ENCODE peak calls at places on chromosomes 12 and 14, in nine cellular contexts. One of them, this sample, is unnamed.

GRCh38 chr12:116222358-116222757 is 55.1 kb downstream of the MED13L start:
- DNase-seq in iPS DF 6.9: no peak
- DNase-seq in RWPE2: peak; percentile 66
- DNase-seq in fibroblast of gingiva: peak; percentile 93
- DNase-seq in RKO: peak; percentile 52
- DNase-seq in occipital lobe: no peak
- DNase-seq in activated CD4-positive, alpha-beta T cell treated with anti-CD3 and anti-CD28 coated beads, Interleukin-2, amount 10 ng/mL, durations not matched to agents 7 days and 5 days: no peak
- DNase-seq in activated B cell treated with CpG ODN at 0.5 μM for 24 hours: no peak
- DNase-seq in amniotic stem cell: peak; percentile 40
- DNase-seq in this sample: no peak

GRCh38 chr14:50520947-50521815 is 11.2 kb downstream of the MAP4K5 start:
- DNase-seq in iPS DF 6.9: no peak
- DNase-seq in RWPE2: no peak
- DNase-seq in fibroblast of gingiva: peak; percentile 64
- DNase-seq in RKO: peak; percentile 84
- DNase-seq in occipital lobe: no peak
- DNase-seq in activated CD4-positive, alpha-beta T cell treated with anti-CD3 and anti-CD28 coated beads, Interleukin-2, amount 10 ng/mL, durations not matched to agents 7 days and 5 days: peak; percentile 32
- DNase-seq in activated B cell treated with CpG ODN at 0.5 μM for 24 hours: no peak
- DNase-seq in amniotic stem cell: peak; percentile 65
- DNase-seq in this sample: no peak

GRCh38 chr12:64145226-64145625 is 76.9 kb downstream of the KICS2 start:
- DNase-seq in iPS DF 6.9: no peak
- DNase-seq in RWPE2: no peak
- DNase-seq in fibroblast of gingiva: no peak
- DNase-seq in RKO: no peak
- DNase-seq in occipital lobe: no peak
- DNase-seq in activated CD4-positive, alpha-beta T cell treated with anti-CD3 and anti-CD28 coated beads, Interleukin-2, amount 10 ng/mL, durations not matched to agents 7 days and 5 days: no peak
- DNase-seq in activated B cell treated with CpG ODN at 0.5 μM for 24 hours: no peak
- DNase-seq in amniotic stem cell: no peak
- DNase-seq in this sample: no peak

GRCh38 chr12:80242341-80242740 is 143.0 kb downstream of the OTOGL start:
- DNase-seq in iPS DF 6.9: no peak
- DNase-seq in RWPE2: no peak
- DNase-seq in fibroblast of gingiva: no peak
- DNase-seq in RKO: no peak
- DNase-seq in occipital lobe: no peak
- DNase-seq in activated CD4-positive, alpha-beta T cell treated with anti-CD3 and anti-CD28 coated beads, Interleukin-2, amount 10 ng/mL, durations not matched to agents 7 days and 5 days: no peak
- DNase-seq in activated B cell treated with CpG ODN at 0.5 μM for 24 hours: no peak
- DNase-seq in amniotic stem cell: no peak
- DNase-seq in this sample: no peak

GRCh38 chr12:27969011-27969900 is 3.3 kb downstream of the PTHLH start:
- DNase-seq in iPS DF 6.9: no peak
- DNase-seq in RWPE2: no peak
- DNase-seq in fibroblast of gingiva: no peak
- DNase-seq in RKO: no peak
- DNase-seq in occipital lobe: peak; percentile 17
- DNase-seq in activated CD4-positive, alpha-beta T cell treated with anti-CD3 and anti-CD28 coated beads, Interleukin-2, amount 10 ng/mL, durations not matched to agents 7 days and 5 days: no peak
- DNase-seq in activated B cell treated with CpG ODN at 0.5 μM for 24 hours: no peak
- DNase-seq in amniotic stem cell: no peak
- DNase-seq in this sample: peak; percentile 36

GRCh38 chr14:100138955-100139354 is 20.5 kb downstream of the DEGS2 start:
- DNase-seq in iPS DF 6.9: no peak
- DNase-seq in RWPE2: no peak
- DNase-seq in fibroblast of gingiva: no peak
- DNase-seq in RKO: no peak
- DNase-seq in occipital lobe: no peak
- DNase-seq in activated CD4-positive, alpha-beta T cell treated with anti-CD3 and anti-CD28 coated beads, Interleukin-2, amount 10 ng/mL, durations not matched to agents 7 days and 5 days: no peak
- DNase-seq in activated B cell treated with CpG ODN at 0.5 μM for 24 hours: no peak
- DNase-seq in amniotic stem cell: no peak
- DNase-seq in this sample: no peak

GRCh38 chr14:94041551-94042346 is 15.6 kb downstream of the OTUB2 start:
- DNase-seq in iPS DF 6.9: no peak
- DNase-seq in RWPE2: no peak
- DNase-seq in fibroblast of gingiva: peak; percentile 91
- DNase-seq in RKO: no peak
- DNase-seq in occipital lobe: no peak
- DNase-seq in activated CD4-positive, alpha-beta T cell treated with anti-CD3 and anti-CD28 coated beads, Interleukin-2, amount 10 ng/mL, durations not matched to agents 7 days and 5 days: no peak
- DNase-seq in activated B cell treated with CpG ODN at 0.5 μM for 24 hours: no peak
- DNase-seq in amniotic stem cell: no peak
- DNase-seq in this sample: no peak

GRCh38 chr14:27338012-27338411 is 740.2 kb upstream of the NOVA1 start:
- DNase-seq in iPS DF 6.9: no peak
- DNase-seq in RWPE2: no peak
- DNase-seq in fibroblast of gingiva: no peak
- DNase-seq in RKO: no peak
- DNase-seq in occipital lobe: no peak
- DNase-seq in activated CD4-positive, alpha-beta T cell treated with anti-CD3 and anti-CD28 coated beads, Interleukin-2, amount 10 ng/mL, durations not matched to agents 7 days and 5 days: no peak
- DNase-seq in activated B cell treated with CpG ODN at 0.5 μM for 24 hours: no peak
- DNase-seq in amniotic stem cell: no peak
- DNase-seq in this sample: no peak

GRCh38 chr14:104138891-104139459 is 588 bp downstream of the KIF26A start:
- DNase-seq in iPS DF 6.9: no peak
- DNase-seq in RWPE2: peak; percentile 70
- DNase-seq in fibroblast of gingiva: no peak
- DNase-seq in RKO: no peak
- DNase-seq in occipital lobe: no peak
- DNase-seq in activated CD4-positive, alpha-beta T cell treated with anti-CD3 and anti-CD28 coated beads, Interleukin-2, amount 10 ng/mL, durations not matched to agents 7 days and 5 days: no peak
- DNase-seq in activated B cell treated with CpG ODN at 0.5 μM for 24 hours: no peak
- DNase-seq in amniotic stem cell: no peak
- DNase-seq in this sample: peak; percentile 28

GRCh38 chr12:91377456-91377855 is 194.8 kb upstream of the DCN start:
- DNase-seq in iPS DF 6.9: no peak
- DNase-seq in RWPE2: no peak
- DNase-seq in fibroblast of gingiva: no peak
- DNase-seq in RKO: no peak
- DNase-seq in occipital lobe: no peak
- DNase-seq in activated CD4-positive, alpha-beta T cell treated with anti-CD3 and anti-CD28 coated beads, Interleukin-2, amount 10 ng/mL, durations not matched to agents 7 days and 5 days: no peak
- DNase-seq in activated B cell treated with CpG ODN at 0.5 μM for 24 hours: no peak
- DNase-seq in amniotic stem cell: no peak
- DNase-seq in this sample: no peak

GRCh38 chr12:93978553-93978952 is 169.8 kb upstream of the PLXNC1 start:
- DNase-seq in iPS DF 6.9: no peak
- DNase-seq in RWPE2: no peak
- DNase-seq in fibroblast of gingiva: peak; percentile 93
- DNase-seq in RKO: no peak
- DNase-seq in occipital lobe: no peak
- DNase-seq in activated CD4-positive, alpha-beta T cell treated with anti-CD3 and anti-CD28 coated beads, Interleukin-2, amount 10 ng/mL, durations not matched to agents 7 days and 5 days: no peak
- DNase-seq in activated B cell treated with CpG ODN at 0.5 μM for 24 hours: no peak
- DNase-seq in amniotic stem cell: no peak
- DNase-seq in this sample: no peak

GRCh38 chr12:67727652-67728295 is 79.2 kb downstream of the DYRK2 start:
- DNase-seq in iPS DF 6.9: no peak
- DNase-seq in RWPE2: no peak
- DNase-seq in fibroblast of gingiva: no peak
- DNase-seq in RKO: no peak
- DNase-seq in occipital lobe: no peak
- DNase-seq in activated CD4-positive, alpha-beta T cell treated with anti-CD3 and anti-CD28 coated beads, Interleukin-2, amount 10 ng/mL, durations not matched to agents 7 days and 5 days: no peak
- DNase-seq in activated B cell treated with CpG ODN at 0.5 μM for 24 hours: no peak
- DNase-seq in amniotic stem cell: no peak
- DNase-seq in this sample: no peak

GRCh38 chr12:77947326-77947725 is 116.6 kb downstream of the NAV3 start:
- DNase-seq in iPS DF 6.9: no peak
- DNase-seq in RWPE2: no peak
- DNase-seq in fibroblast of gingiva: peak; percentile 39
- DNase-seq in RKO: peak; percentile 82
- DNase-seq in occipital lobe: no peak
- DNase-seq in activated CD4-positive, alpha-beta T cell treated with anti-CD3 and anti-CD28 coated beads, Interleukin-2, amount 10 ng/mL, durations not matched to agents 7 days and 5 days: no peak
- DNase-seq in activated B cell treated with CpG ODN at 0.5 μM for 24 hours: no peak
- DNase-seq in amniotic stem cell: peak; percentile 41
- DNase-seq in this sample: no peak

GRCh38 chr12:62903151-62903550 is 31.8 kb downstream of the PPM1H start:
- DNase-seq in iPS DF 6.9: no peak
- DNase-seq in RWPE2: no peak
- DNase-seq in fibroblast of gingiva: no peak
- DNase-seq in RKO: no peak
- DNase-seq in occipital lobe: peak; percentile 13
- DNase-seq in activated CD4-positive, alpha-beta T cell treated with anti-CD3 and anti-CD28 coated beads, Interleukin-2, amount 10 ng/mL, durations not matched to agents 7 days and 5 days: no peak
- DNase-seq in activated B cell treated with CpG ODN at 0.5 μM for 24 hours: no peak
- DNase-seq in amniotic stem cell: no peak
- DNase-seq in this sample: no peak

GRCh38 chr12:31234955-31235867 is 90.7 kb downstream of the SINHCAF start:
- DNase-seq in iPS DF 6.9: no peak
- DNase-seq in RWPE2: no peak
- DNase-seq in fibroblast of gingiva: peak; percentile 41
- DNase-seq in RKO: peak; percentile 43
- DNase-seq in occipital lobe: no peak
- DNase-seq in activated CD4-positive, alpha-beta T cell treated with anti-CD3 and anti-CD28 coated beads, Interleukin-2, amount 10 ng/mL, durations not matched to agents 7 days and 5 days: no peak
- DNase-seq in activated B cell treated with CpG ODN at 0.5 μM for 24 hours: no peak
- DNase-seq in amniotic stem cell: no peak
- DNase-seq in this sample: no peak

GRCh38 chr12:11623382-11623781 is 26.1 kb upstream of the ETV6 start:
- DNase-seq in iPS DF 6.9: no peak
- DNase-seq in RWPE2: no peak
- DNase-seq in fibroblast of gingiva: no peak
- DNase-seq in RKO: no peak
- DNase-seq in occipital lobe: no peak
- DNase-seq in activated CD4-positive, alpha-beta T cell treated with anti-CD3 and anti-CD28 coated beads, Interleukin-2, amount 10 ng/mL, durations not matched to agents 7 days and 5 days: no peak
- DNase-seq in activated B cell treated with CpG ODN at 0.5 μM for 24 hours: no peak
- DNase-seq in amniotic stem cell: no peak
- DNase-seq in this sample: no peak

GRCh38 chr12:51333536-51333935 is 9.6 kb upstream of the BIN2 start:
- DNase-seq in iPS DF 6.9: no peak
- DNase-seq in RWPE2: no peak
- DNase-seq in fibroblast of gingiva: no peak
- DNase-seq in RKO: no peak
- DNase-seq in occipital lobe: no peak
- DNase-seq in activated CD4-positive, alpha-beta T cell treated with anti-CD3 and anti-CD28 coated beads, Interleukin-2, amount 10 ng/mL, durations not matched to agents 7 days and 5 days: no peak
- DNase-seq in activated B cell treated with CpG ODN at 0.5 μM for 24 hours: no peak
- DNase-seq in amniotic stem cell: no peak
- DNase-seq in this sample: no peak

GRCh38 chr12:124432376-124432775 is 135.0 kb downstream of the NCOR2 start:
- DNase-seq in iPS DF 6.9: no peak
- DNase-seq in RWPE2: no peak
- DNase-seq in fibroblast of gingiva: no peak
- DNase-seq in RKO: no peak
- DNase-seq in occipital lobe: no peak
- DNase-seq in activated CD4-positive, alpha-beta T cell treated with anti-CD3 and anti-CD28 coated beads, Interleukin-2, amount 10 ng/mL, durations not matched to agents 7 days and 5 days: no peak
- DNase-seq in activated B cell treated with CpG ODN at 0.5 μM for 24 hours: no peak
- DNase-seq in amniotic stem cell: no peak
- DNase-seq in this sample: no peak

GRCh38 chr12:2287589-2287988 is 234.8 kb downstream of the CACNA1C start:
- DNase-seq in iPS DF 6.9: no peak
- DNase-seq in RWPE2: no peak
- DNase-seq in fibroblast of gingiva: no peak
- DNase-seq in RKO: no peak
- DNase-seq in occipital lobe: no peak
- DNase-seq in activated CD4-positive, alpha-beta T cell treated with anti-CD3 and anti-CD28 coated beads, Interleukin-2, amount 10 ng/mL, durations not matched to agents 7 days and 5 days: no peak
- DNase-seq in activated B cell treated with CpG ODN at 0.5 μM for 24 hours: no peak
- DNase-seq in amniotic stem cell: no peak
- DNase-seq in this sample: no peak

GRCh38 chr14:31510222-31510621 is 22.4 kb upstream of the GPR33 start:
- DNase-seq in iPS DF 6.9: no peak
- DNase-seq in RWPE2: no peak
- DNase-seq in fibroblast of gingiva: no peak
- DNase-seq in RKO: peak; percentile 46
- DNase-seq in occipital lobe: no peak
- DNase-seq in activated CD4-positive, alpha-beta T cell treated with anti-CD3 and anti-CD28 coated beads, Interleukin-2, amount 10 ng/mL, durations not matched to agents 7 days and 5 days: no peak
- DNase-seq in activated B cell treated with CpG ODN at 0.5 μM for 24 hours: no peak
- DNase-seq in amniotic stem cell: no peak
- DNase-seq in this sample: no peak

This sample was measured in left lung.